ENCODE peak calls at places on chromosomes 13 and 19, in five cellular contexts. A is A549, B is H1, Q is ovary, S is suprapubic skin. D is an unnamed sample.

GRCh38 chr13:36344886-36345437 is 1.2 kb downstream of the SPART start:
- DNase-seq in S (no peak), B (no peak), Q (peak), A (no peak), D (no peak)

GRCh38 chr13:32409561-32410440 is 18.1 kb downstream of the N4BP2L1 start:
- DNase-seq in A (no peak), Q (peak), S (no peak), B (no peak), D (no peak)

GRCh38 chr13:24159921-24160324 is 597 bp upstream of the SPATA13 start:
- DNase-seq in A (no peak), S (no peak), B (no peak), Q (no peak), D (no peak)

GRCh38 chr19:41745761-41746160 is 9.6 kb upstream of the CEACAM6 start:
- DNase-seq in B (no peak), Q (no peak), A (no peak), S (no peak), D (no peak)

GRCh38 chr19:39671739-39672363 is 16.1 kb downstream of the LGALS16 start:
- DNase-seq in S (no peak), A (peak), B (peak), Q (no peak), D (no peak)

GRCh38 chr13:38954291-38954690 is 36.3 kb downstream of the STOML3 start:
- DNase-seq in Q (no peak), B (no peak), S (no peak), A (no peak), D (no peak)

GRCh38 chr13:110913322-110913721 is 1.5 kb downstream of the ANKRD10 start:
- DNase-seq in B (no peak), Q (no peak), S (no peak), A (no peak), D (peak)

GRCh38 chr19:718251-719024 is 9.7 kb downstream of the PALM start:
- DNase-seq in A (no peak), S (no peak), Q (peak), B (no peak), D (no peak)

GRCh38 chr13:46197299-46197975 is 14.3 kb upstream of the LRRC63 start:
- DNase-seq in B (no peak), S (no peak), A (no peak), Q (no peak), D (no peak)

GRCh38 chr19:58519087-58519354 is 589 bp downstream of the ZBTB45 start:
- DNase-seq in Q (peak), B (no peak), A (peak), S (peak), D (peak)

GRCh38 chr19:58518261-58519086 is 1.1 kb downstream of the ZBTB45 start:
- DNase-seq in B (no peak), A (no peak), Q (peak), S (no peak), D (peak)

GRCh38 chr19:58516964-58517833 is 2.4 kb downstream of the ZBTB45 start:
- DNase-seq in B (no peak), S (no peak), Q (no peak), A (no peak), D (no peak)

GRCh38 chr19:58520257-58520599 is 618 bp upstream of the ZBTB45 start:
- DNase-seq in A (no peak), S (no peak), B (no peak), Q (no peak), D (no peak)

GRCh38 chr19:58519355-58520256 is at the start of gene ZBTB45:
- DNase-seq in A (peak), Q (peak), S (peak), B (peak), D (peak)
- TF ChIP-seq EP300 in A (no peak), Q (no peak), S (no peak), B (no peak), D (no peak)

GRCh38 chr19:56121180-56122167 is at the start of gene ZNF787:
- DNase-seq in A (peak), S (peak), B (peak), Q (peak), D (peak)
- TF ChIP-seq POLR2A in A (peak), S (peak), B (peak), Q (peak), D (peak)

GRCh38 chr19:32650671-32651070 is 24.3 kb downstream of the ANKRD27 start:
- DNase-seq in B (no peak), Q (no peak), S (no peak), A (no peak), D (no peak)

GRCh38 chr19:32651729-32652140 is 23.2 kb downstream of the ANKRD27 start:
- DNase-seq in A (peak), Q (no peak), B (peak), S (no peak), D (peak)

GRCh38 chr19:32647361-32647760 is 27.6 kb downstream of the ANKRD27 start:
- DNase-seq in B (no peak), A (no peak), S (no peak), Q (no peak), D (no peak)

GRCh38 chr19:32646556-32646955 is 28.4 kb downstream of the ANKRD27 start:
- DNase-seq in B (no peak), Q (no peak), S (no peak), A (no peak), D (no peak)

DNA sequence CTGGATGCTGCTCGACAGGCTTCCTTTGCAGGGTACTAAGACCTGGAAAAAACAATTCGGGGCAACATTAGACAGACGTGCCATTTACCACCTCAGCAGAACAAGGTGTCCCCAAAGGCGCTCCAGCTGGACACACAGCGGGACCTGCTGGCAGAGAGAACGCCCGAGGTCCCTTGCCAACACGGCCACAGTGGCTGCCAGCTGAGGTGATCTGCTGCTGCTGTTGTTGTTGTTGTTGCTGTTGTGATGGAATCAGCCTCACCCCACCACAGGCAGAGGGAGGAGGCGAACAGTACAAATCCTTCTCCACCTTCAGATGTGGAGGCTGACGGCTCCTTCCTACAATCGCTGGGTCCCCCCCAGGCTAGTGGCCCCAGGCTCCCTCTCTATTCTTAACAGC is 25.2 kb downstream of the ANKRD27 start:
- DNase-seq in A (no peak), Q (no peak), B (no peak), S (no peak), D (no peak)
- H3K27ac ChIP-seq in A (no peak), Q (no peak), B (no peak), S (no peak), D (no peak)

GRCh38 chr19:46289724-46290619 is 6.9 kb upstream of the HIF3A start:
- DNase-seq in B (no peak), A (no peak), Q (no peak), S (no peak), D (no peak)
- TF ChIP-seq EP300 in B (no peak), A (no peak), Q (no peak), S (no peak), D (no peak)

GRCh38 chr19:11534538-11534937 is 4.1 kb upstream of the CNN1 start:
- DNase-seq in B (no peak), Q (no peak), A (no peak), S (no peak), D (no peak)

GRCh38 chr19:11539495-11540365 is 1.1 kb downstream of the CNN1 start:
- DNase-seq in A (no peak), Q (peak), S (no peak), B (no peak), D (peak)

GRCh38 chr19:11540642-11541041 is 2.0 kb downstream of the CNN1 start:
- DNase-seq in B (no peak), S (no peak), A (no peak), Q (peak), D (no peak)

GRCh38 chr19:11538232-11539036 is at the start of gene CNN1:
- DNase-seq in B (peak), Q (peak), A (no peak), S (no peak), D (peak)

GRCh38 chr19:11535792-11536595 is 2.7 kb upstream of the CNN1 start:
- DNase-seq in A (peak), B (peak), Q (peak), S (peak), D (peak)
- TF ChIP-seq POLR2A in A (no peak), B (peak), Q (peak), S (no peak), D (peak)

GRCh38 chr19:47646924-47647323 is 38.0 kb downstream of the BICRA start:
- DNase-seq in S (no peak), A (no peak), B (no peak), Q (no peak), D (no peak)

GRCh38 chr19:47643281-47643680 is 34.3 kb downstream of the BICRA start:
- DNase-seq in A (no peak), Q (no peak), B (no peak), S (no peak), D (no peak)

GRCh38 chr19:47641891-47642485 is 33.1 kb downstream of the BICRA start:
- DNase-seq in Q (no peak), A (no peak), S (no peak), B (no peak), D (no peak)

GRCh38 chr19:47644743-47645499 is 36.0 kb downstream of the BICRA start:
- DNase-seq in S (no peak), A (no peak), Q (no peak), B (no peak), D (no peak)

GRCh38 chr19:47644199-47644598 is 35.3 kb downstream of the BICRA start:
- DNase-seq in A (no peak), B (no peak), S (no peak), Q (no peak), D (no peak)
- H3K27ac ChIP-seq in A (no peak), B (no peak), S (no peak), Q (no peak), D (peak)

D was measured in transverse colon.